ENCODE peak calls at places on chromosomes 2 and 18, in ten cellular contexts. A, S, E, H, D, Z, T, V, X and G are unnamed samples. For H3K36me3, H3K9me3 and H3K27me3, the result is how much of the 10 kb centered on the place peaks cover.

GRCh38 chr2:134717706-134718094 is 1.1 kb downstream of the TMEM163 start:
- DNase-seq in T (no peak), D (no peak), H (no peak), X (peak), E (no peak), S (no peak), V (no peak), A (no peak), Z (no peak), G (no peak)

GRCh38 chr2:128789221-128789620 is 470.6 kb upstream of the HS6ST1 start:
- DNase-seq in T (peak), S (peak), A (no peak), Z (no peak), D (no peak), E (no peak), X (no peak), V (no peak), H (peak), G (no peak)

GRCh38 chr2:199747427-199747826 is 103.6 kb downstream of the FTCDNL1 start:
- DNase-seq in X (peak), S (no peak), V (no peak), Z (no peak), E (no peak), A (no peak), T (no peak), D (no peak), H (no peak), G (no peak)

GRCh38 chr2:241931084-241931975 is 61.8 kb downstream of the RTP5 start:
- DNase-seq in E (no peak), H (no peak), Z (no peak), T (no peak), V (no peak), D (no peak), S (peak), X (no peak), A (no peak), G (no peak)

GRCh38 chr2:176637497-176638166 is 368.4 kb downstream of the MTX2 start:
- DNase-seq in X (peak), A (peak), T (no peak), Z (no peak), E (no peak), D (peak), H (peak), V (no peak), S (no peak), G (peak)

GRCh38 chr2:127552846-127553245 is 17.4 kb downstream of the MYO7B start:
- DNase-seq in V (no peak), X (no peak), E (no peak), Z (no peak), H (peak), T (no peak), S (no peak), A (no peak), D (no peak), G (no peak)

GRCh38 chr2:40654346-40654745 is 202.5 kb upstream of the SLC8A1 start:
- DNase-seq in T (no peak), X (no peak), Z (no peak), S (no peak), E (no peak), A (no peak), H (no peak), D (no peak), V (no peak), G (no peak)

GRCh38 chr2:191696001-191696400 is 18.1 kb downstream of the NABP1 start:
- DNase-seq in T (peak), V (no peak), A (peak), H (no peak), D (peak), X (no peak), E (no peak), S (no peak), Z (no peak), G (peak)

GRCh38 chr2:100818003-100818605 is 1.8 kb upstream of the NPAS2 start:
- DNase-seq in Z (no peak), A (no peak), T (no peak), E (no peak), X (no peak), H (no peak), V (no peak), D (no peak), S (no peak), G (no peak)

GRCh38 chr18:77136871-77137665 is 4.5 kb upstream of the MBP start:
- DNase-seq in X (no peak), T (no peak), V (no peak), A (no peak), E (no peak), Z (no peak), S (no peak), D (no peak), H (no peak), G (no peak)

GRCh38 chr18:75208055-75208835 is 694 bp downstream of the PTGR3 start:
- DNase-seq in S (peak), T (peak), A (peak), X (peak), D (peak), H (peak), Z (peak), V (peak), E (peak), G (peak)

GRCh38 chr18:50819027-50819726 is 639 bp downstream of the MRO start:
- DNase-seq in A (peak), T (peak), X (peak), S (peak), V (no peak), E (no peak), H (peak), D (peak), Z (peak), G (peak)

GRCh38 chr2:67290451-67290991 is 106.6 kb upstream of the ETAA1 start:
- DNase-seq in A (no peak), V (no peak), D (no peak), E (no peak), Z (peak), S (no peak), T (no peak), H (no peak), X (no peak), G (peak)

GRCh38 chr2:63661076-63661475 is 72.3 kb downstream of the MDH1 start:
- DNase-seq in E (no peak), Z (no peak), H (no peak), T (no peak), X (no peak), A (no peak), S (no peak), V (no peak), D (no peak), G (no peak)

GRCh38 chr2:197092431-197092830 is 165.9 kb upstream of the PGAP1 start:
- DNase-seq in H (no peak), E (no peak), A (peak), T (no peak), D (peak), X (no peak), Z (no peak), S (no peak), V (no peak), G (peak)

GRCh38 chr2:238100821-238101771 is 956 bp downstream of the ESPNL start:
- DNase-seq in Z (no peak), H (no peak), X (no peak), D (no peak), T (no peak), V (no peak), E (no peak), S (peak), A (no peak), G (no peak)

GRCh38 chr2:98412751-98413445 is 31.8 kb upstream of the INPP4A start:
- DNase-seq in Z (peak), E (peak), T (no peak), D (peak), S (no peak), V (peak), A (no peak), X (no peak), H (no peak), G (peak)

GRCh38 chr2:134457765-134458202 is 203.9 kb downstream of the MGAT5 start:
- DNase-seq in A (no peak), Z (no peak), D (no peak), S (peak), T (no peak), V (no peak), E (no peak), H (no peak), X (no peak), G (no peak)

GRCh38 chr2:47069628-47070154 is 85.4 kb downstream of the STPG4 start:
- DNase-seq in E (no peak), Z (peak), A (no peak), H (no peak), D (peak), X (peak), S (peak), T (peak), V (no peak), G (peak)

GRCh38 chr18:42245137-42245536 is 290.1 kb downstream of the PIK3C3 start:
- DNase-seq in H (no peak), E (no peak), X (no peak), A (no peak), S (no peak), V (no peak), D (no peak), T (no peak), Z (no peak), G (no peak)

GRCh38 chr2:70596293-70596692 is 42.7 kb upstream of the TGFA start:
- DNase-seq in H (no peak), A (no peak), S (no peak), T (no peak), X (no peak), V (no peak), E (no peak), D (no peak), Z (peak), G (peak)

GRCh38 chr18:8754995-8755955 is 49.9 kb downstream of the MTCL1 start:
- DNase-seq in E (peak), S (no peak), T (no peak), Z (no peak), D (peak), A (no peak), V (peak), X (no peak), H (no peak), G (no peak)

GRCh38 chr2:37211212-37211611 is 14.9 kb downstream of the CEBPZOS start:
- DNase-seq in T (no peak), D (no peak), X (no peak), E (no peak), S (no peak), H (no peak), V (no peak), Z (no peak), A (no peak), G (no peak)

GRCh38 chr2:181457741-181458425 is 697 bp downstream of the ITGA4 start:
- DNase-seq in T (peak), Z (no peak), E (peak), V (peak), H (peak), S (peak), A (peak), D (peak), X (peak), G (peak)

DNA sequence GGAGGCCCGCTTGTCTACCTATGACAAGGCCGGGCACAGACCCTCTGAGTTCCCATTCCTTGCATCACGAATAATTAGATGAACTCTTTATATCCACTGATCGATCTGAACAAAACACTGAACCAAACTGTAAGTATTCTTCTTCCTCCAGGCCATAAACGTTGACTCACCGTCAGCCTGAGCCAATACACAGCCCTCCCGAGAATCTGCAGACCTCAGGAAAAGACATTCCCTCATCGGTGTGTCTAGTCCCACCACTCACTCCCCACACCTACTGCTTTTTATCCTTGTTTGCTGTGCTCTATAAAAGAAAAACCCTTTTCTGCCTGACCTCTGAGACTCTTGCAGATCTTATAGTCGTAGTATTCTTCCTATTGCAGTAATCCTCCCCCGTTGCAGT is 41.0 kb downstream of the TMEM87B start:
- DNase-seq in A (no peak), D (no peak), V (no peak), Z (no peak), X (no peak), T (no peak), E (no peak), H (no peak), S (no peak), G (no peak)
- H3K36me3 ChIP-seq in A (under half), D (under half), V (under half), Z (under half), X (under half), T (under half), E (under half), H (under half), S (half or more), G (under half)

GRCh38 chr2:160632576-160632975 is 139.0 kb upstream of the RBMS1 start:
- DNase-seq in Z (no peak), T (no peak), S (no peak), A (no peak), V (no peak), E (no peak), X (no peak), D (no peak), H (no peak), G (no peak)
- H3K9me3 ChIP-seq in Z (under half), T (under half), S (under half), A (under half), V (under half), E (under half), X (under half), D (under half), H (under half), G (under half)

GRCh38 chr18:57961876-57962505 is 82.0 kb upstream of the NEDD4L start:
- DNase-seq in E (no peak), V (no peak), S (no peak), T (no peak), X (no peak), H (no peak), A (no peak), Z (no peak), D (no peak), G (no peak)
- H3K27me3 ChIP-seq in E (under half), V (under half), S (under half), T (under half), X (under half), H (under half), A (under half), Z (under half), D (under half), G (under half)

GRCh38 chr2:33021542-33022259 is 74.9 kb downstream of the LTBP1 start:
- DNase-seq in S (no peak), V (no peak), A (no peak), D (no peak), Z (no peak), H (no peak), X (no peak), E (no peak), T (no peak), G (no peak)

GRCh38 chr2:33023732-33024301 is 77.1 kb downstream of the LTBP1 start:
- DNase-seq in E (no peak), H (no peak), S (no peak), X (no peak), T (no peak), A (no peak), V (no peak), Z (no peak), D (no peak), G (no peak)

GRCh38 chr2:33022395-33022985 is 75.7 kb downstream of the LTBP1 start:
- DNase-seq in Z (no peak), E (no peak), D (no peak), H (no peak), V (no peak), S (no peak), X (no peak), A (no peak), T (no peak), G (no peak)

GRCh38 chr2:33022989-33023731 is 76.4 kb downstream of the LTBP1 start:
- DNase-seq in S (no peak), X (no peak), E (no peak), A (no peak), V (no peak), T (no peak), H (no peak), Z (no peak), D (no peak), G (peak)

GRCh38 chr2:33024758-33025157 is 78.0 kb downstream of the LTBP1 start:
- DNase-seq in V (no peak), Z (no peak), E (no peak), A (no peak), S (no peak), H (no peak), X (no peak), T (no peak), D (no peak), G (peak)
- H3K36me3 ChIP-seq in V (under half), Z (under half), E (under half), A (under half), S (under half), H (under half), X (under half), T (under half), D (under half), G (under half)

GRCh38 chr2:42733852-42734251 is 30.1 kb downstream of the OXER1 start:
- DNase-seq in H (no peak), Z (no peak), D (no peak), T (no peak), V (no peak), X (no peak), E (no peak), A (no peak), S (no peak), G (no peak)
- H3K9me3 ChIP-seq in H (under half), Z (under half), D (under half), T (under half), V (under half), X (under half), E (under half), A (under half), S (under half), G (under half)